ENCODE peak calls at places on chromosome 7, in ten cellular contexts. K is SIG-M5, W is ecto neural progenitor cell, S is lower lobe of right lung, T is sciatic nerve, I is left ventricle myocardium superior, Q is mammary epithelial cell, Y is psoas muscle, Z is NCI-H510A, X is EH. G is an unnamed sample.

GRCh38 chr7:122738937-122739336 is 36.2 kb upstream of the RNF148 start:
- DNase-seq in K (no peak), W (no peak), S (no peak), T (no peak), I (no peak), Q (no peak), Y (no peak), Z (no peak), X (no peak), G (no peak)

GRCh38 chr7:74587435-74588126 is 69.9 kb upstream of the GTF2I start:
- DNase-seq in K (no peak), W (peak), S (peak), T (peak), I (peak), Q (peak), Y (peak), Z (peak), X (peak), G (peak)

GRCh38 chr7:20576166-20576660 is 39.3 kb upstream of the ABCB5 start:
- DNase-seq in K (no peak), W (no peak), S (no peak), T (no peak), I (no peak), Q (no peak), Y (no peak), Z (no peak), X (no peak), G (no peak)

GRCh38 chr7:3887071-3887691 is 586.1 kb downstream of the SDK1 start:
- DNase-seq in K (no peak), W (no peak), S (no peak), T (no peak), I (no peak), Q (peak), Y (no peak), Z (no peak), X (no peak), G (no peak)

GRCh38 chr7:101891936-101892640 is 74.7 kb downstream of the CUX1 start:
- DNase-seq in K (no peak), W (no peak), S (peak), T (no peak), I (no peak), Q (no peak), Y (no peak), Z (no peak), X (peak), G (peak)

GRCh38 chr7:96707901-96708774 is 1.5 kb downstream of the SEM1 start:
- DNase-seq in K (no peak), W (no peak), S (no peak), T (no peak), I (no peak), Q (no peak), Y (no peak), Z (no peak), X (peak), G (no peak)

GRCh38 chr7:16708980-16709379 is 44.6 kb upstream of the TSPAN13 start:
- DNase-seq in K (no peak), W (no peak), S (no peak), T (no peak), I (no peak), Q (peak), Y (no peak), Z (no peak), X (peak), G (peak)

GRCh38 chr7:48130658-48131108 is 40.6 kb upstream of the ABCA13 start:
- DNase-seq in K (no peak), W (no peak), S (no peak), T (no peak), I (no peak), Q (peak), Y (no peak), Z (no peak), X (peak), G (peak)

GRCh38 chr7:1705856-1706255 is 35.8 kb downstream of the ELFN1 start:
- DNase-seq in K (no peak), W (peak), S (peak), T (peak), I (no peak), Q (no peak), Y (no peak), Z (no peak), X (no peak), G (no peak)

GRCh38 chr7:157043745-157044144 is 33.3 kb upstream of the MNX1 start:
- DNase-seq in K (no peak), W (no peak), S (no peak), T (no peak), I (no peak), Q (no peak), Y (peak), Z (no peak), X (peak), G (peak)

GRCh38 chr7:158526531-158526930 is 61.1 kb downstream of the PTPRN2 start:
- DNase-seq in K (no peak), W (no peak), S (no peak), T (no peak), I (no peak), Q (no peak), Y (peak), Z (no peak), X (no peak), G (no peak)

GRCh38 chr7:44162179-44162578 is 21.0 kb upstream of the MYL7 start:
- DNase-seq in K (no peak), W (no peak), S (peak), T (peak), I (no peak), Q (no peak), Y (no peak), Z (no peak), X (no peak), G (peak)

GRCh38 chr7:74083117-74083876 is at the start of gene LIMK1:
- DNase-seq in K (no peak), W (peak), S (peak), T (peak), I (peak), Q (peak), Y (peak), Z (peak), X (peak), G (peak)

GRCh38 chr7:155322530-155322929 is 24.9 kb downstream of the INSIG1 start:
- DNase-seq in K (no peak), W (no peak), S (no peak), T (no peak), I (no peak), Q (no peak), Y (no peak), Z (no peak), X (peak), G (no peak)

GRCh38 chr7:4745971-4746919 is 29.2 kb upstream of the AP5Z1 start:
- DNase-seq in K (no peak), W (no peak), S (no peak), T (no peak), I (no peak), Q (peak), Y (no peak), Z (no peak), X (peak), G (peak)

GRCh38 chr7:20402297-20403230 is 71.9 kb downstream of the ITGB8 start:
- DNase-seq in K (no peak), W (no peak), S (no peak), T (no peak), I (no peak), Q (no peak), Y (no peak), Z (no peak), X (no peak), G (no peak)

GRCh38 chr7:155533827-155534690 is 12.3 kb downstream of the CNPY1 start:
- DNase-seq in K (no peak), W (peak), S (no peak), T (no peak), I (no peak), Q (no peak), Y (no peak), Z (no peak), X (peak), G (peak)